ENCODE peak calls at places on chromosomes 1 and 21, in eight cellular contexts. N, Q, M, I, L, K, O and X are unnamed samples. For H3K79me2, the result is how much of the 10 kb centered on the place peaks cover.

GRCh38 chr1:234934611-234935033 is 194.0 kb downstream of the TOMM20 start:
- DNase-seq in N (no peak), M (no peak), I (no peak), O (no peak), K (no peak), Q (no peak), L (no peak), X (no peak)

GRCh38 chr1:3463408-3463811 is 8.9 kb downstream of the ARHGEF16 start:
- DNase-seq in K (no peak), L (no peak), M (no peak), I (no peak), Q (no peak), O (no peak), N (no peak), X (no peak)

GRCh38 chr1:39639333-39640130 is at the start of gene HEYL:
- DNase-seq in N (peak), Q (peak), I (no peak), M (peak), L (no peak), O (peak), K (no peak), X (peak)

GRCh38 chr1:223339861-223340260 is 24.1 kb downstream of the SUSD4 start:
- DNase-seq in K (no peak), I (no peak), M (no peak), O (no peak), L (no peak), N (no peak), Q (no peak), X (no peak)

GRCh38 chr1:63688302-63688701 is 85.5 kb upstream of the ROR1 start:
- DNase-seq in O (no peak), I (no peak), L (no peak), M (no peak), K (no peak), Q (no peak), N (no peak), X (no peak)

GRCh38 chr1:13805431-13805830 is 105.4 kb downstream of the PRDM2 start:
- DNase-seq in L (no peak), I (no peak), K (no peak), O (no peak), M (no peak), N (no peak), Q (no peak), X (no peak)

GRCh38 chr1:230715510-230715909 is 1.6 kb upstream of the AGT start:
- DNase-seq in O (peak), M (no peak), Q (no peak), K (no peak), L (no peak), N (peak), I (no peak), X (no peak)

GRCh38 chr1:20058531-20058930 is 11.5 kb upstream of the PLA2G5 start:
- DNase-seq in M (no peak), N (no peak), K (no peak), L (no peak), O (no peak), I (no peak), Q (no peak), X (no peak)

GRCh38 chr1:37133276-37134145 is 99.2 kb upstream of the GRIK3 start:
- DNase-seq in K (no peak), Q (no peak), N (no peak), M (no peak), L (no peak), O (no peak), I (no peak), X (no peak)

GRCh38 chr1:207407655-207408256 is 46.4 kb upstream of the CR2 start:
- DNase-seq in K (no peak), N (no peak), I (no peak), Q (no peak), L (no peak), O (no peak), M (peak), X (no peak)

GRCh38 chr1:220818421-220819173 is 31.9 kb downstream of the MTARC1 start:
- DNase-seq in I (peak), M (no peak), K (no peak), N (peak), O (no peak), L (no peak), Q (peak), X (no peak)

GRCh38 chr1:76463278-76463677 is 388.7 kb downstream of the ST6GALNAC3 start:
- DNase-seq in O (no peak), I (no peak), Q (no peak), M (no peak), K (no peak), N (no peak), L (no peak), X (no peak)

GRCh38 chr1:52546852-52547251 is 6.0 kb downstream of the TUT4 start:
- DNase-seq in O (no peak), Q (no peak), N (no peak), L (no peak), I (no peak), K (no peak), M (no peak), X (no peak)
- H3K79me2 ChIP-seq in O (half or more), Q (under half), N (half or more), L (half or more), I (half or more), K (half or more), M (half or more), X (half or more)

GRCh38 chr1:26999440-26999987 is 6.0 kb downstream of the TRNP1 start:
- DNase-seq in O (peak), L (no peak), K (no peak), N (peak), M (no peak), I (peak), Q (peak), X (peak)

GRCh38 chr1:27000817-27001460 is 7.4 kb downstream of the TRNP1 start:
- DNase-seq in M (no peak), L (no peak), K (no peak), N (peak), I (peak), O (no peak), Q (no peak), X (no peak)

GRCh38 chr1:27003745-27004470 is 8.7 kb downstream of the TENT5B start:
- DNase-seq in I (no peak), N (peak), K (no peak), M (no peak), L (no peak), O (peak), Q (no peak), X (no peak)

GRCh38 chr1:27000092-27000816 is 6.8 kb downstream of the TRNP1 start:
- DNase-seq in M (no peak), K (no peak), Q (no peak), N (peak), L (no peak), O (no peak), I (no peak), X (no peak)

GRCh38 chr1:27001570-27002360 is 8.3 kb downstream of the TRNP1 start:
- DNase-seq in Q (no peak), K (no peak), O (peak), I (no peak), N (peak), L (peak), M (no peak), X (no peak)
- TF ChIP-seq POLR2AphosphoS5 in Q (peak), K (no peak), O (no peak), I (no peak), N (peak), L (no peak), M (no peak), X (peak)

GRCh38 chr1:41612953-41613352 is 128.5 kb upstream of the EDN2 start:
- DNase-seq in Q (no peak), M (no peak), I (no peak), N (no peak), O (no peak), L (no peak), K (no peak), X (no peak)
- H3K79me2 ChIP-seq in Q (under half), M (under half), I (under half), N (under half), O (under half), L (under half), K (under half), X (under half)

GRCh38 chr1:32773018-32773763 is 44.0 kb downstream of the YARS1 start:
- DNase-seq in L (peak), K (peak), M (peak), I (peak), N (peak), Q (peak), O (peak), X (peak)
- TF ChIP-seq POLR2AphosphoS5 in L (no peak), K (peak), M (no peak), I (peak), N (peak), Q (peak), O (no peak), X (peak)

GRCh38 chr1:151197863-151198253 is 494 bp upstream of the PIP5K1A start:
- DNase-seq in I (no peak), M (no peak), N (peak), O (peak), K (no peak), Q (no peak), L (no peak), X (no peak)

GRCh38 chr1:151196292-151196800 is 2.0 kb upstream of the PIP5K1A start:
- DNase-seq in I (peak), Q (no peak), L (peak), K (peak), O (peak), N (peak), M (peak), X (peak)

GRCh38 chr1:151198254-151199127 is at the start of gene PIP5K1A:
- DNase-seq in Q (peak), L (peak), K (peak), I (peak), O (peak), N (peak), M (peak), X (peak)

GRCh38 chr1:151199860-151200581 is 1.7 kb downstream of the PIP5K1A start:
- DNase-seq in N (peak), Q (no peak), O (peak), K (no peak), I (peak), L (no peak), M (peak), X (no peak)
- H3K79me2 ChIP-seq in N (half or more), Q (under half), O (half or more), K (half or more), I (half or more), L (half or more), M (under half), X (half or more)

GRCh38 chr1:151455966-151456365 is 3.3 kb downstream of the POGZ start:
- DNase-seq in I (no peak), N (no peak), K (no peak), L (no peak), Q (no peak), O (no peak), M (no peak), X (no peak)

GRCh38 chr1:151457911-151458882 is 1.1 kb downstream of the POGZ start:
- DNase-seq in N (peak), Q (no peak), K (peak), M (peak), I (peak), L (peak), O (peak), X (peak)

GRCh38 chr1:151458936-151459330 is 361 bp downstream of the POGZ start:
- DNase-seq in L (no peak), I (peak), O (peak), Q (no peak), K (peak), M (peak), N (peak), X (peak)

GRCh38 chr1:151459331-151460046 is at the start of gene POGZ:
- DNase-seq in M (peak), N (peak), L (peak), I (peak), K (peak), Q (peak), O (peak), X (peak)

DNA sequence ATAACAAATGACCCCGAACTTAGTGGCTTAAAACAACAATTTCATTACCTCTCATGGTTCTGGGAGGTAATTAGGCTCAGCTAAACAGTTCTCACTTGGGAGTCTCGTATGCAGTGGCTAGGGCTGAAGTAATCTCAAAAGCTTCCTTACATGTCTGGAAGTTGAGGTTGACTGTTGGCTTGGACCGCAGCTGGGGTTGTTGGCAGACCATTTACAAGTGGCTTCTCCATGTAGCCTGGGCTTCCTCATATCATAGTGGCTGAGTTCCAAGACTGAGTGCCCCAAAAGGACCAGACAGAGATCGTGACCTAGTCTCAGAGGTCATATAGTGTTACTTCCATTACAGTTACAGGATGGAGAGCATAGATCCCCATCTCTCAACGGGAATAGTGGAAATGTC is 2.4 kb upstream of the POGZ start:
- DNase-seq in Q (no peak), L (no peak), I (no peak), O (no peak), N (no peak), K (no peak), M (no peak), X (no peak)
- TF ChIP-seq POLR2AphosphoS5 in Q (no peak), L (no peak), I (no peak), O (no peak), N (no peak), K (no peak), M (no peak), X (no peak)

DNA sequence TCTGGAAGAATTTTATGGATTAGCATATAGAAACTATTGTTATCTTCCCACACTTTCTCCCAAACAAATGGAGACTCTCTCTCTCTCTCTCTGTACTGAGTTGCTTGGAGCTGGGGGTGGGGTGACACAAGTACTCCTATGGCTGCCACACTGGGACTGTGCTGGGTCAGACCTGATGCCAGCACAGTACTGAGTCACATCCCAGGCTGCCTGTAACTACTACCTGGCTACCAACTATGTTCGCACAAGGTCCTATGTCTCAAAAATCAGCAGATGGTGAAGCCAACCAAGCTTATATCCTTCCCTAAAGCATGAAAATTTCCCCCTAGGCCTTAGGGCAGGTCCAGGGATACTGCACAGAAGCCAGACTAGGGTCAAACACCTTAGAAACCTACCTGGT is 66.6 kb downstream of the FAF1 start:
- DNase-seq in O (no peak), K (no peak), M (no peak), Q (no peak), I (no peak), L (no peak), N (no peak), X (no peak)
- H3K79me2 ChIP-seq in O (under half), K (half or more), M (half or more), Q (under half), I (under half), L (under half), N (half or more), X (half or more)

GRCh38 chr21:26443291-26443690 is 129.8 kb downstream of the CYYR1 start:
- DNase-seq in I (no peak), K (no peak), N (no peak), O (no peak), M (no peak), Q (no peak), L (no peak), X (no peak)
- TF ChIP-seq POLR2AphosphoS5 in I (no peak), K (no peak), N (no peak), O (no peak), M (no peak), Q (no peak), L (no peak), X (no peak)